ENCODE peak calls at places on chromosomes 3 and 15, in nine cellular contexts. C is OCI-LY7, N is SK-N-SH, I is PC-3, J is MM.1S, X is neural progenitor cell, L is GM23338, P is HCT116, K is hepatocyte. Z is an unnamed sample. For H3K36me3, the result is how much of the 10 kb centered on the place peaks cover.

GRCh38 chr3:138867996-138868395 is 33.3 kb upstream of the PIK3CB start:
- DNase-seq in C (no peak), N (no peak), I (no peak), J (no peak), X (no peak), L (no peak), P (no peak), K (no peak), Z (no peak)

GRCh38 chr3:194688207-194688711 is 2.6 kb downstream of the FAM43A start:
- DNase-seq in C (peak), N (peak), I (peak), J (peak), X (peak), L (peak), P (no peak), K (peak), Z (peak)

GRCh38 chr3:153052096-153052460 is 109.9 kb upstream of the RAP2B start:
- DNase-seq in C (no peak), N (no peak), I (peak), J (peak), X (no peak), L (no peak), P (peak), K (peak), Z (peak)

GRCh38 chr3:60017631-60018030 is 967.8 kb upstream of the CFAP20DC start:
- DNase-seq in C (no peak), N (no peak), I (peak), J (peak), X (no peak), L (no peak), P (no peak), K (no peak), Z (peak)

GRCh38 chr15:60128000-60128376 is 123.9 kb downstream of the FOXB1 start:
- DNase-seq in C (no peak), N (no peak), I (peak), J (no peak), X (peak), L (peak), P (no peak), K (no peak), Z (peak)

GRCh38 chr3:8518138-8518537 is 16.5 kb downstream of the LMCD1 start:
- DNase-seq in C (no peak), N (no peak), I (no peak), J (no peak), X (no peak), L (no peak), P (no peak), K (no peak), Z (peak)

GRCh38 chr3:106030620-106030945 is 161.8 kb upstream of the CBLB start:
- DNase-seq in C (no peak), N (no peak), I (peak), J (no peak), X (no peak), L (no peak), P (no peak), K (no peak), Z (peak)

GRCh38 chr3:126208618-126209256 is 28.4 kb upstream of the ALDH1L1 start:
- DNase-seq in C (no peak), N (peak), I (peak), J (no peak), X (no peak), L (no peak), P (peak), K (peak), Z (peak)

GRCh38 chr15:74497584-74497983 is 36.6 kb upstream of the UBL7 start:
- DNase-seq in C (no peak), N (no peak), I (peak), J (peak), X (no peak), L (no peak), P (no peak), K (no peak), Z (no peak)

GRCh38 chr15:38622317-38622716 is 57.7 kb upstream of the RASGRP1 start:
- DNase-seq in C (no peak), N (no peak), I (no peak), J (no peak), X (no peak), L (no peak), P (no peak), K (no peak), Z (no peak)
- TF ChIP-seq EZH2phosphoT487 in C (no peak), N (no peak), I (no peak), J (no peak), X (no peak), L (no peak), P (no peak), K (no peak), Z (no peak)

GRCh38 chr15:52557242-52557641 is 11.6 kb downstream of the ARPP19 start:
- DNase-seq in C (no peak), N (no peak), I (no peak), J (no peak), X (no peak), L (no peak), P (no peak), K (no peak), Z (peak)

GRCh38 chr15:52559583-52559982 is 9.2 kb downstream of the ARPP19 start:
- DNase-seq in C (no peak), N (no peak), I (no peak), J (no peak), X (no peak), L (no peak), P (no peak), K (no peak), Z (peak)

GRCh38 chr15:52559022-52559421 is 9.8 kb downstream of the ARPP19 start:
- DNase-seq in C (peak), N (no peak), I (no peak), J (no peak), X (no peak), L (no peak), P (no peak), K (no peak), Z (no peak)

GRCh38 chr15:52558196-52558595 is 10.6 kb downstream of the ARPP19 start:
- DNase-seq in C (no peak), N (no peak), I (no peak), J (no peak), X (no peak), L (no peak), P (no peak), K (peak), Z (peak)

DNA sequence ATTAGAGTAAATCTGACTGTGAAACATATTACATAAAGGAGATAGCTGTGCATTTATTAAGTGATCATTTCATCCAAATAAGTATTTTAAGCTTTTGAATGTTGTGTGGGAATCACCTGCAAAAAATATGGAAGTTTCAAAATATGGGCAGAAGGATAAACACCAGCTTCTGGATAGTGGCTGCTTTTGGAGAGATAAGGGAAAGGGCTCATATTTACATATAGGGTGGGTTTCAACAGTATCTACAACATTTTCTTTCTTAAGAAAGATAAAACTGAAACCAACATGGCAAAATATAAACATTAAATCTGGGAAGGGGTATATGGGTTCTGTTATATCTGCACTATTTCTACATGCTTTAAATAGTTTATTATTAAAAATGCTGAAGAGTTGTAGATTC is 12.3 kb downstream of the ARPP19 start:
- DNase-seq in C (no peak), N (no peak), I (no peak), J (no peak), X (no peak), L (no peak), P (no peak), K (no peak), Z (no peak)
- H3K36me3 ChIP-seq in C (half or more), N (under half), I (under half), J (under half), X (under half), L (under half), P (under half), K (under half), Z (under half)

DNA sequence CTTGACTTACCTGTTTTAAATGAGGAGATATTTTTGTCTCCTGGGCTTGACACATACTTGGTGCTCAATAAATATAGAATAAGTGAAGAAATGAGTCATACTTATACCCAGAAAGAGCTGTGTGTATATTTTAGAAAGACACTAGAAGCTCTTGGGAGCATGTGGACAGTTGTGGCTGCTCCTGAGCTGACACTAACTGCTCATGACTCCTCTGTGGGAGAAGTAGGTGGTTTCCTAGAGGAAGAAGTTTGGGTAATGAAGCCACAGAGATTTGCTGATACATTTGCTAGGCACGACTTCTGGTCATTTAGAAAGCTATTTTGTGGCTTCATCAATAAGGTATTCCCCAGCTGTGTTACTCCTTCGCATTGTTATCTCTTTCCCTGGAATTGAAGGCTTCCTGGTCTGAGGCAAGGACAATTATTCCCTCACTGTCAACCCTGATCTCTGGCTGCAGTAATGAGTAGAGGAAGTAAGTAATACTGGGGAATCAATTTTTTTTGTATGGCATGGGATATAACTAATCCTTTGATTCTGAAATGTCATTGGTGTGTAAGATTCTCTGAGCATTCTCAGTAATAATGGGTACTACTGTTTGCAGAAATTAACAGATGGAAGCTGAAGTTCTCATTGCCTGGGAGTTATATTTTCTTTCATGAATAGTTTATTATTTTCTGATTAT is 79.6 kb upstream of the DCBLD2 start:
- DNase-seq in C (no peak), N (no peak), I (peak), J (no peak), X (no peak), L (no peak), P (peak), K (no peak), Z (peak)
- H3K27ac ChIP-seq in C (no peak), N (peak), I (peak), J (no peak), X (no peak), L (no peak), P (peak), K (no peak), Z (peak)

GRCh38 chr3:85068911-85069310 is 110.1 kb downstream of the CADM2 start:
- DNase-seq in C (no peak), N (no peak), I (no peak), J (no peak), X (no peak), L (no peak), P (no peak), K (no peak), Z (no peak)
- TF ChIP-seq EZH2phosphoT487 in C (no peak), N (no peak), I (no peak), J (no peak), X (no peak), L (no peak), P (no peak), K (no peak), Z (no peak)

GRCh38 chr3:185292238-185292637 is 38.4 kb upstream of the EHHADH start:
- DNase-seq in C (no peak), N (no peak), I (no peak), J (no peak), X (no peak), L (no peak), P (no peak), K (no peak), Z (no peak)

GRCh38 chr3:185290266-185290665 is 36.4 kb upstream of the EHHADH start:
- DNase-seq in C (no peak), N (no peak), I (no peak), J (no peak), X (no peak), L (no peak), P (no peak), K (no peak), Z (no peak)
- H3K36me3 ChIP-seq in C (under half), N (under half), I (under half), J (under half), X (under half), L (under half), P (under half), K (under half), Z (under half)

GRCh38 chr3:43353393-43353792 is 67.1 kb downstream of the SNRK start:
- DNase-seq in C (no peak), N (no peak), I (no peak), J (no peak), X (no peak), L (no peak), P (no peak), K (no peak), Z (no peak)
- H3K27ac ChIP-seq in C (no peak), N (no peak), I (no peak), J (no peak), X (no peak), L (no peak), P (no peak), K (no peak), Z (no peak)

DNA sequence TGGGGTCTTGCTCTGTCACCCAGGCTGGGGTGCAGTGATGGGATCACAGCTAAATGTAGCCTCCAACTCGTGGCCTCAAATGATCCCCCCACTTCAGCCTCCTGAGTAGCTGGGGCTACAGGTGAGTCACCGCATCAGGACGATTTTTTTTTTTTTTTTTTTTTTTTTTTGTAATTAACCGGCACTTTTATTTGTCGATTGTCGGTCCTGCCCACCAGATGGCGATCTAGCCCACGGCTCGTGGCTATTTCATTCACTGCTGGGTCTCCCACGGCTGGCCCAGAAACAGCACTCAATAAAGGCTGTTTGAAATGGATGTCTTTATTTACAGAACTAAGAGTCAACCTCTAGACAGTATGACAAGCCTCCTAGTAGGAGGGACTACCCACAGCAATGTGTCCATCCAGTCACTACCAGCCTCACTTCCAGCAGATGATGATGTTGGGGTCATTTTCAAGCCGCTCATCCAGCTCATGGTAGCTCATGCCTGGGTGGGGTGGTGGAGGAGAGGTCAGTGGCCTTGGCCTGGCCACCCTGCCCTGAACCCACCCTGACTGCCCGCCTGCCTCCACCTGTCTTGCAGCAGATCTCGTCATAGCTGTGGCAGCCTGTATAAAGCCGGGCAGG is 1.8 kb upstream of the ZMYND10 start:
- DNase-seq in C (peak), N (peak), I (peak), J (peak), X (peak), L (peak), P (no peak), K (peak), Z (peak)
- TF ChIP-seq EZH2phosphoT487 in C (no peak), N (no peak), I (no peak), J (no peak), X (no peak), L (no peak), P (no peak), K (no peak), Z (no peak)

GRCh38 chr3:183837390-183837789 is 12.0 kb upstream of the MAP6D1 start:
- DNase-seq in C (no peak), N (no peak), I (no peak), J (no peak), X (no peak), L (no peak), P (no peak), K (no peak), Z (no peak)
- H3K36me3 ChIP-seq in C (half or more), N (half or more), I (under half), J (under half), X (under half), L (under half), P (under half), K (under half), Z (under half)